ENCODE peak calls at places on chromosomes 3 and 15, in seven cellular contexts. W, B, Q, Z, N, E and U are unnamed samples.

GRCh38 chr15:40567111-40567510 is 2.0 kb upstream of the RPUSD2 start:
- DNase-seq in W (no peak), B (no peak), Q (peak; percentile 75), Z (no peak), N (peak; percentile 49), E (no peak), U (peak; percentile 28)

GRCh38 chr3:186746008-186746407 is 28.8 kb downstream of the KNG1 start:
- DNase-seq in W (peak; percentile 67), B (no peak), Q (peak; percentile 97), Z (no peak), N (peak; percentile 85), E (no peak), U (peak; percentile 77)

GRCh38 chr3:188051801-188052228 is 102.1 kb upstream of the LPP start:
- DNase-seq in W (no peak), B (no peak), Q (no peak), Z (no peak), N (peak; percentile 34), E (peak; percentile 74), U (no peak)

GRCh38 chr3:113536627-113537101 is 4.3 kb downstream of the SIDT1 start:
- DNase-seq in W (no peak), B (no peak), Q (no peak), Z (no peak), N (no peak), E (no peak), U (no peak)

GRCh38 chr15:71468715-71469114 is 341.6 kb upstream of the NR2E3 start:
- DNase-seq in W (no peak), B (no peak), Q (no peak), Z (no peak), N (no peak), E (no peak), U (no peak)

GRCh38 chr15:57190208-57190607 is 186.1 kb upstream of the CGNL1 start:
- DNase-seq in W (no peak), B (no peak), Q (no peak), Z (no peak), N (no peak), E (no peak), U (no peak)

GRCh38 chr3:14507345-14507741 is 32.8 kb downstream of the GRIP2 start:
- DNase-seq in W (no peak), B (no peak), Q (no peak), Z (no peak), N (peak; percentile 30), E (no peak), U (no peak)

GRCh38 chr3:141529256-141530132 is 42.7 kb downstream of the RASA2 start:
- DNase-seq in W (no peak), B (no peak), Q (no peak), Z (no peak), N (no peak), E (no peak), U (peak; percentile 9)

GRCh38 chr3:124928333-124929202 is 6.0 kb downstream of the MUC13 start:
- DNase-seq in W (peak; percentile 74), B (peak; percentile 54), Q (peak; percentile 61), Z (no peak), N (peak; percentile 54), E (peak; percentile 62), U (peak; percentile 69)

GRCh38 chr3:56667973-56668579 is 15.0 kb downstream of the TASOR start:
- DNase-seq in W (no peak), B (no peak), Q (peak; percentile 82), Z (no peak), N (no peak), E (no peak), U (no peak)

GRCh38 chr15:87661481-87661880 is 595.1 kb downstream of the NTRK3 start:
- DNase-seq in W (no peak), B (no peak), Q (no peak), Z (no peak), N (no peak), E (peak; percentile 10), U (no peak)

GRCh38 chr3:59482001-59482400 is 432.2 kb upstream of the CFAP20DC start:
- DNase-seq in W (no peak), B (no peak), Q (no peak), Z (no peak), N (no peak), E (no peak), U (no peak)

GRCh38 chr15:98914626-98915025 is 93.0 kb downstream of the PGPEP1L start:
- DNase-seq in W (peak; percentile 99), B (no peak), Q (no peak), Z (no peak), N (no peak), E (peak; percentile 59), U (peak; percentile 90)

GRCh38 chr3:44104668-44105321 is 136.9 kb upstream of the TOPAZ1 start:
- DNase-seq in W (peak; percentile 16), B (no peak), Q (peak; percentile 79), Z (no peak), N (no peak), E (peak; percentile 11), U (peak; percentile 17)

GRCh38 chr3:58214484-58215316 is 3.9 kb upstream of the DNASE1L3 start:
- DNase-seq in W (peak; percentile 42), B (no peak), Q (peak; percentile 70), Z (no peak), N (peak; percentile 47), E (peak; percentile 93), U (peak; percentile 33)

GRCh38 chr3:142888484-142889262 is at the start of gene PCOLCE2:
- DNase-seq in W (no peak), B (peak; percentile 49), Q (peak; percentile 75), Z (no peak), N (peak; percentile 75), E (peak; percentile 25), U (peak; percentile 9)

GRCh38 chr15:98859149-98859548 is 148.4 kb downstream of the PGPEP1L start:
- DNase-seq in W (no peak), B (no peak), Q (no peak), Z (no peak), N (no peak), E (no peak), U (no peak)

GRCh38 chr3:9721698-9722057 is 9.9 kb upstream of the BRPF1 start:
- DNase-seq in W (no peak), B (no peak), Q (no peak), Z (no peak), N (no peak), E (no peak), U (no peak)

GRCh38 chr3:61257148-61257547 is 5.9 kb upstream of the FHIT start:
- DNase-seq in W (no peak), B (no peak), Q (no peak), Z (no peak), N (no peak), E (no peak), U (no peak)

GRCh38 chr15:90407871-90408317 is 19.9 kb downstream of the IQGAP1 start:
- DNase-seq in W (peak; percentile 61), B (no peak), Q (no peak), Z (no peak), N (no peak), E (no peak), U (peak; percentile 83)
- H3K18ac ChIP-seq in W (peak overlapping the region; percentile 90), B (no peak overlapping the region), Q (no peak overlapping the region), Z (no peak overlapping the region), N (no peak overlapping the region), E (no peak overlapping the region), U (no peak overlapping the region)

GRCh38 chr15:78319588-78319987 is 20.2 kb upstream of the SKIC8 start:
- DNase-seq in W (no peak), B (no peak), Q (no peak), Z (no peak), N (no peak), E (no peak), U (no peak)

GRCh38 chr15:78320173-78320572 is 20.0 kb upstream of the CRABP1 start:
- DNase-seq in W (no peak), B (no peak), Q (no peak), Z (no peak), N (no peak), E (no peak), U (no peak)

GRCh38 chr15:78316211-78317077 is 17.0 kb upstream of the SKIC8 start:
- DNase-seq in W (no peak), B (no peak), Q (peak; percentile 35), Z (no peak), N (peak; percentile 54), E (no peak), U (no peak)

GRCh38 chr15:78315686-78316085 is 16.3 kb upstream of the SKIC8 start:
- DNase-seq in W (no peak), B (no peak), Q (peak; percentile 88), Z (no peak), N (peak; percentile 86), E (no peak), U (no peak)

GRCh38 chr15:78317145-78317836 is 17.9 kb upstream of the SKIC8 start:
- DNase-seq in W (no peak), B (no peak), Q (no peak), Z (no peak), N (no peak), E (peak; percentile 22), U (peak; percentile 9)
- H3K27ac ChIP-seq in W (no peak overlapping the region), B (no peak overlapping the region), Q (no peak overlapping the region), Z (no peak overlapping the region), N (no peak overlapping the region), E (no peak overlapping the region), U (no peak overlapping the region)

DNA sequence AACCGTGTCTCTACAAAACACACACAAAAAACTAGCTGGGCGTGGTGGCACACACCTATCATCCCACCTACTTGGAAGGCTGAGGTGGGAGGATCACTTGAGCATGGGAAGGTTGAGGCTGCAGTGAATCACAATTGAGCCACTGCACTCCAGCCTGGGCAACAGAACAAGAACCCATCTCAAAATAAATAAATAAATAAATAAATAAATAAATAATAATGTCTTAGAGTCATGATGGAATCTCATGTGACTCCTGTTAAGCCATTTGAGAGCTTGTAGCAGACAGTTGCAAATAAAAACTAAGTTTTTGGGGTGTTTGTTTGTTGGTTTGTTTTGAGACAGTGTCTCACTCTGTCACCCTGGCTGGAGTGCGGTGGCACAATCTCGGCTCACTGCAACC is 33.2 kb downstream of the SLC12A1 start:
- DNase-seq in W (no peak), B (no peak), Q (no peak), Z (no peak), N (no peak), E (no peak), U (no peak)
- H3K9ac ChIP-seq in W (no peak overlapping the region), B (no peak overlapping the region), Q (no peak overlapping the region), Z (no peak overlapping the region), N (no peak overlapping the region), E (no peak overlapping the region), U (no peak overlapping the region)

GRCh38 chr15:41647269-41647668 is 12.9 kb upstream of the MGA start:
- DNase-seq in W (no peak), B (no peak), Q (no peak), Z (no peak), N (no peak), E (no peak), U (no peak)

GRCh38 chr15:41648097-41648496 is 12.1 kb upstream of the MGA start:
- DNase-seq in W (no peak), B (no peak), Q (no peak), Z (no peak), N (no peak), E (no peak), U (no peak)

GRCh38 chr15:41650806-41651205 is 9.4 kb upstream of the MGA start:
- DNase-seq in W (no peak), B (no peak), Q (no peak), Z (no peak), N (no peak), E (no peak), U (no peak)

GRCh38 chr15:41651373-41651772 is 8.8 kb upstream of the MGA start:
- DNase-seq in W (no peak), B (no peak), Q (no peak), Z (no peak), N (no peak), E (no peak), U (no peak)

DNA sequence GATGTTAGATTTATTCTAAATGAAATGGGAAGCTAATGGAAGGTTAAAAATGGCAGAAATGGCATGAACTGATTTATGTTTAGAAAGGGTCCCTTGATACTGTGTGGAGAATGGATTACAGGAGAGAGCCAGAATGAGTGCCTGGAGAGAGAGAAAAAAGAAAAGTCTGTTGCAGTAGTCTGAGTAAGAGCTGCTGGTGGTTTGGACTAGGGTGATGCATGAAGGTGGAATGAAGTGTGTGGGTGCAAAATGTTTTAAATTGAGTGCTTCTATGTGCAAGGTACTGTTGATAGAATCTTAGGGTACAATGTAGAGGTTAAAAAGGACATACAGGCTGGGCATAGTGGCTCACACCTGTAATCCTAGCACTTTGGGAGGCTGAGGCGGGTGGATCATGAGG is 11.4 kb upstream of the MGA start:
- DNase-seq in W (peak; percentile 84), B (no peak), Q (no peak), Z (no peak), N (no peak), E (no peak), U (peak; percentile 23)
- H3K18ac ChIP-seq in W (no peak overlapping the region), B (no peak overlapping the region), Q (no peak overlapping the region), Z (no peak overlapping the region), N (no peak overlapping the region), E (no peak overlapping the region), U (no peak overlapping the region)